ENCODE peak calls at places on chromosome X, in eight cellular contexts. G is activated naive CD8-positive, alpha-beta T cell treated with anti-CD3 and anti-CD28 coated beads for 36 hours; I is globus pallidus; W is fibroblast of villous mesenchyme; D is Peyer's patch; U is kidney epithelial cell; F is stimulated activated naive CD8-positive, alpha-beta T cell treated with anti-CD3 and anti-CD28 coated beads, Interleukin-15, Interleukin-2, amounts not matched to agents 100 U/mL and 50 U/mL, for 24 hours; K is stimulated activated CD4-positive, alpha-beta T cell treated with anti-CD3 and anti-CD28 coated beads, TNF-alpha, amount 100 ng/mL, for 48 hours. Z is an unnamed sample.

GRCh38 chrX:26778320-26778888 is 562.4 kb downstream of the MAGEB5 start:
- DNase-seq in G (no peak), I (no peak), W (no peak), D (no peak), U (no peak), F (no peak), K (no peak), Z (no peak)

GRCh38 chrX:71996826-71997225 is 86.2 kb downstream of the NHSL2 start:
- DNase-seq in G (no peak), I (no peak), W (no peak), D (no peak), U (no peak), F (no peak), K (no peak), Z (no peak)

GRCh38 chrX:109624641-109625311 is at the start of gene KCNE5:
- DNase-seq in G (no peak), I (no peak), W (no peak), D (no peak), U (no peak), F (no peak), K (no peak), Z (no peak)

GRCh38 chrX:13029831-13030771 is 14.3 kb downstream of the FAM9C start:
- DNase-seq in G (no peak), I (no peak), W (no peak), D (no peak), U (no peak), F (no peak), K (no peak), Z (no peak)

GRCh38 chrX:136880003-136880451 is 498 bp downstream of the RBMX start:
- DNase-seq in G (peak; percentile 18), I (peak; percentile 26), W (peak; percentile 26), D (peak; percentile 61), U (no peak), F (peak; percentile 12), K (no peak), Z (no peak)

GRCh38 chrX:83984961-83985360 is 124.0 kb downstream of the CYLC1 start:
- DNase-seq in G (no peak), I (no peak), W (no peak), D (no peak), U (no peak), F (no peak), K (no peak), Z (no peak)

GRCh38 chrX:109714340-109714958 is 18.6 kb downstream of the ACSL4 start:
- DNase-seq in G (no peak), I (no peak), W (peak; percentile 60), D (no peak), U (peak; percentile 50), F (no peak), K (no peak), Z (no peak)

GRCh38 chrX:131752493-131753198 is 208.8 kb downstream of the OR13H1 start:
- DNase-seq in G (no peak), I (no peak), W (peak; percentile 93), D (no peak), U (no peak), F (no peak), K (no peak), Z (no peak)